ENCODE peak calls at places on chromosomes 1 and 21, in five cellular contexts. J is stomach, K is GM12878, N is K562, G is transverse colon. T is an unnamed sample.

GRCh38 chr1:154851392-154852177 is 18.5 kb downstream of the KCNN3 start:
- DNase-seq in G (no peak), K (no peak), J (no peak), N (peak), T (no peak)

GRCh38 chr1:82517586-82517985 is 716.9 kb downstream of the ADGRL2 start:
- DNase-seq in K (no peak), N (no peak), J (no peak), G (no peak), T (no peak)

GRCh38 chr1:58720680-58721079 is 20.8 kb upstream of the MYSM1 start:
- DNase-seq in J (no peak), K (no peak), G (no peak), N (no peak), T (peak)

GRCh38 chr1:207917086-207917485 is 6.2 kb upstream of the CD34 start:
- DNase-seq in K (no peak), G (no peak), N (no peak), J (no peak), T (peak)

GRCh38 chr1:2595812-2596529 is 9.4 kb downstream of the PRXL2B start:
- DNase-seq in K (no peak), N (no peak), G (no peak), J (no peak), T (no peak)

GRCh38 chr1:92747735-92748134 is 37.2 kb downstream of the EVI5 start:
- DNase-seq in J (no peak), G (no peak), K (no peak), N (no peak), T (no peak)

GRCh38 chr1:207745839-207746767 is 5.8 kb upstream of the CD46 start:
- DNase-seq in K (no peak), N (peak), G (no peak), J (no peak), T (no peak)

GRCh38 chr1:53254011-53254640 is 15.8 kb upstream of the MAGOH start:
- DNase-seq in J (no peak), N (peak), G (no peak), K (no peak), T (no peak)

GRCh38 chr21:36699026-36699545 is at the start of gene SIM2:
- DNase-seq in N (no peak), G (no peak), K (no peak), J (peak), T (no peak)

GRCh38 chr21:41932576-41933258 is 21.1 kb downstream of the C2CD2 start:
- DNase-seq in G (no peak), K (no peak), J (no peak), N (peak), T (no peak)

GRCh38 chr1:84847253-84848247 is 45.5 kb downstream of the LPAR3 start:
- DNase-seq in K (no peak), N (no peak), J (peak), G (peak), T (peak)

GRCh38 chr1:65965112-65965511 is 172.4 kb downstream of the PDE4B start:
- DNase-seq in N (no peak), K (no peak), G (no peak), J (no peak), T (no peak)

GRCh38 chr1:73452522-73452921 is 745.5 kb downstream of the LRRIQ3 start:
- DNase-seq in K (no peak), G (no peak), J (no peak), N (no peak), T (no peak)

GRCh38 chr1:204465469-204466415 is 28.9 kb downstream of the PIK3C2B start:
- DNase-seq in K (peak), G (no peak), J (no peak), N (peak), T (no peak)

GRCh38 chr21:16571594-16571993 is 841.8 kb downstream of the USP25 start:
- DNase-seq in G (no peak), J (no peak), K (no peak), N (no peak), T (no peak)

GRCh38 chr1:211612786-211613107 is 33.8 kb upstream of the SLC30A1 start:
- DNase-seq in G (no peak), J (no peak), N (no peak), K (no peak), T (no peak)

GRCh38 chr1:55775007-55775406 is 559.8 kb upstream of the USP24 start:
- DNase-seq in G (no peak), N (no peak), J (no peak), K (no peak), T (no peak)

GRCh38 chr1:243497939-243498681 is 242.3 kb downstream of the SDCCAG8 start:
- DNase-seq in N (no peak), J (no peak), G (no peak), K (no peak), T (peak)

GRCh38 chr1:13797397-13797796 is 97.4 kb downstream of the PRDM2 start:
- DNase-seq in G (no peak), N (no peak), J (no peak), K (no peak), T (no peak)

GRCh38 chr1:238061967-238062613 is 171.4 kb upstream of the ZP4 start:
- DNase-seq in G (no peak), N (no peak), J (no peak), K (no peak), T (no peak)

GRCh38 chr1:43316738-43317520 is 16.1 kb downstream of the TIE1 start:
- DNase-seq in N (no peak), K (no peak), G (no peak), J (no peak), T (no peak)

GRCh38 chr1:2391034-2391384 is 345 bp downstream of the MORN1 start:
- DNase-seq in N (peak), K (no peak), J (no peak), G (peak), T (no peak)

GRCh38 chr1:209076688-209077087 is 506.8 kb upstream of the CAMK1G start:
- DNase-seq in J (no peak), G (peak), N (no peak), K (no peak), T (no peak)

GRCh38 chr1:60678381-60678780 is 404.0 kb upstream of the NFIA start:
- DNase-seq in J (no peak), K (no peak), N (no peak), G (no peak), T (no peak)

GRCh38 chr21:40179167-40179566 is 311.9 kb downstream of the PCP4 start:
- DNase-seq in G (no peak), J (no peak), K (no peak), N (no peak), T (no peak)

GRCh38 chr21:45357436-45358260 is 47.3 kb upstream of the COL18A1 start:
- DNase-seq in G (peak), N (no peak), J (peak), K (no peak), T (no peak)
- TF ChIP-seq CTCF in G (no peak), N (peak), J (no peak), K (no peak), T (no peak)

DNA sequence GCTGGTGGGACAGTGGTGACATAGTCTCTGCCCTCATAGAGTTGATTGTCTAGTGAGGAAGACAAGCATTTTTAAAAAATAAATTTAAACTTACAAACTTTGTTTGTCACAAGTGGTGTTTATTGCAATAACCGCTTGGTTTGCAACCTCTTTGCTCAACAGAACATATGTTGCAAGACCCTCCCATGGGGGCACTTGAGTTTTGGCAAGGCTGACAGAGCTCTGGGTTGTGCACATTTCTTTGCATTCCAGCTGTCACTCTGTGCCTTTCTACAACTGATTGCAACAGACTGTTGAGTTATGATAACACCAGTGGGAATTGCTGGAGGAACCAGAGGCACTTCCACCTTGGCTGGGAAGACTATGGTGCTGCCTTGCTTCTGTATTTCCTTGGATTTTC is 58.4 kb downstream of the LAMC2 start:
- DNase-seq in K (no peak), N (no peak), G (peak), J (peak), T (peak)
- TF ChIP-seq EP300 in K (no peak), N (no peak), G (no peak), J (peak), T (no peak)

GRCh38 chr1:3856923-3857790 is at the start of the genes CEP104 and DFFB:
- DNase-seq in J (peak), K (peak), G (peak), N (peak), T (peak)
- TF ChIP-seq POLR2AphosphoS5 in J (peak), K (peak), G (peak), N (peak), T (peak)

GRCh38 chr1:168687796-168688195 is 41.2 kb downstream of the DPT start:
- DNase-seq in K (no peak), G (no peak), N (peak), J (no peak), T (no peak)
- TF ChIP-seq CTCF in K (peak), G (no peak), N (peak), J (no peak), T (no peak)

DNA sequence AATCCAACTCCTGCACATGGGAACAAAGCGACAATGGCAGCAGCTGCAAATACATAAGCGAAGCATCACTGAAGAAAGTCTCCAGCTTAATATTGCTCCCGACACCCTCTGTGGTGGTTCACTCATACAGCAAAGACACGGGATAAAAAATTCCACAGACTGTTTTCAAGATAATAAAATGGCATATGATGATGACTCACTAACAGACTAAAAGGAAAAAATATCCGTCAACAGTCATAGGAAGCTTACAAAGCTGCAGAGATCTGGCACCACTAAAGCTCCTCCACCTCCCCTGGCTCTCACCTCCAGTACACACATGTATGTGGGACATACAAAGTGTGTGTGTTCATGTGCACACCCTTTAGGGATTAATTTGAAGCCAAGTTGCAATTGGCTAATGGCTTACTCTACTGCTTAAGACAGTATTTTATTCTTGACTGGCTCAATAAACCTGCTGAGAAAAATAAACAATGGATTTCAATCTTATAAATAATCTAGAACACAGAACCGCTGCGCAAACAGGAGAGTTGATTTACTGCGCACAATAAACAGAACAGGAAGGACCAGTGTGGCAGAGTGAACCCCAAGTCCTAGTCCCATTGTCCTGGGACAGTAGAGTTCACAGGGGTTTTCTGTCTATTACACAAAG is 94.4 kb downstream of the SLC45A1 start:
- DNase-seq in K (no peak), G (peak), N (no peak), J (no peak), T (no peak)
- TF ChIP-seq EP300 in K (no peak), G (peak), N (no peak), J (no peak), T (no peak)

GRCh38 chr1:235974616-235975015 is 90.3 kb downstream of the NID1 start:
- DNase-seq in K (no peak), J (no peak), G (no peak), N (no peak), T (no peak)

GRCh38 chr1:235971020-235971419 is 93.9 kb downstream of the NID1 start:
- DNase-seq in G (no peak), K (no peak), N (no peak), J (no peak), T (no peak)

GRCh38 chr1:235972316-235973090 is 92.4 kb downstream of the NID1 start:
- DNase-seq in K (no peak), N (peak), G (no peak), J (no peak), T (no peak)

GRCh38 chr1:235968837-235969236 is 96.1 kb downstream of the NID1 start:
- DNase-seq in K (no peak), N (no peak), G (no peak), J (no peak), T (no peak)

DNA sequence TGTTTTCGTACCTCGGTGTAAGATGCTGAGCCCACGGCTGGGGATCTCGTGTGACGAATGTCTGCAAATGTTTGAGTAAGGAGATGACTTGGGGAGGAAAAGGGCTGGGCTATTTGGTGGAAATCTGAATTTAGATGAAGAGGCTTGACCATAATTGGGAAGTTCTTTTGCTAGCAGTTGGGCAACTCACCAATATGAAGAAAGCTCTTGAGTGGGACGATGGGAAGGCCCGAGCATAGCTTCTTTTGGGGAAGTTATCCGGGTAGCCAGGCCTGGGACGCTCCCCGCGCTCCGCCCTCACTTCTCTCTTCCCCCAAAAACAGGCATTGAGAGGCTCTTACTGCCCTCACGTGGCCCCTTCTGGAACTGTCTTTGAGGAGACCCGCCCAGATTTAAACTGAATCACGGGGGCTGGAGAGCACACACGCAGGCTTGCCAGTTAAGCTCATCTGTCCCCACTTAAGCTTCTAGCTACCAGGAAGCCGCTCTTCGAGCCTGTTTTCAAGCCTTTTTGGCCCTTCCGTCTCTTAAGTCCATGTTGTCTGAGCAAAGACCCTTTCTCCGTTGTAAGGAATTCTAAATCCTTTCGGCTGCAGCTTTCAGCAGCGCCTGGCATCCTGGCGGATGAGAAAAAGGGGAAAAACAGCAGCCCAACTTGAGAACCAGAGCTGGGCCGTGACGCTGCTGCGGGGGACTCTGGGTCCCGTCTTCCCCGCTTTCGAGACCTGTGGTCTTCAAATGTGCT is 93.1 kb downstream of the NID1 start:
- DNase-seq in J (peak), G (peak), K (peak), N (peak), T (peak)
- TF ChIP-seq POLR2AphosphoS5 in J (peak), G (peak), K (peak), N (no peak), T (peak)

GRCh38 chr1:222769181-222769580 is 32.2 kb downstream of the FAM177B start:
- DNase-seq in K (no peak), J (no peak), N (no peak), G (no peak), T (no peak)
- TF ChIP-seq CTCF in K (peak), J (no peak), N (peak), G (no peak), T (no peak)

T was measured in esophagus muscularis mucosa.